ENCODE peak calls at places on chromosomes 1 and 21, in ten cellular contexts. One of them, this sample, is unnamed.

GRCh38 chr1:58779837-58780585 is 3.8 kb downstream of the JUN start:
- DNase-seq in choroid plexus epithelial cell: peak
- DNase-seq in lung microvascular endothelial cell: peak
- DNase-seq in AML-193: no peak
- DNase-seq in ACHN: peak
- DNase-seq in body of pancreas: peak
- DNase-seq in M059J: peak
- DNase-seq in AG04450: no peak
- DNase-seq in A549: no peak
- DNase-seq in hippocampal formation: no peak
- DNase-seq in this sample: peak

GRCh38 chr1:204560590-204560989 is 44.4 kb downstream of the MDM4 start:
- DNase-seq in choroid plexus epithelial cell: peak
- DNase-seq in lung microvascular endothelial cell: peak
- DNase-seq in AML-193: no peak
- DNase-seq in ACHN: peak
- DNase-seq in body of pancreas: no peak
- DNase-seq in M059J: peak
- DNase-seq in AG04450: peak
- DNase-seq in A549: no peak
- DNase-seq in hippocampal formation: no peak
- DNase-seq in this sample: no peak

GRCh38 chr1:162578071-162578705 is 16.7 kb downstream of the UAP1 start:
- DNase-seq in choroid plexus epithelial cell: peak
- DNase-seq in lung microvascular endothelial cell: no peak
- DNase-seq in AML-193: no peak
- DNase-seq in ACHN: no peak
- DNase-seq in body of pancreas: no peak
- DNase-seq in M059J: no peak
- DNase-seq in AG04450: no peak
- DNase-seq in A549: no peak
- DNase-seq in hippocampal formation: no peak
- DNase-seq in this sample: no peak

GRCh38 chr1:69911301-69911801 is 294.0 kb downstream of the LRRC40 start:
- DNase-seq in choroid plexus epithelial cell: peak
- DNase-seq in lung microvascular endothelial cell: peak
- DNase-seq in AML-193: peak
- DNase-seq in ACHN: no peak
- DNase-seq in body of pancreas: no peak
- DNase-seq in M059J: peak
- DNase-seq in AG04450: peak
- DNase-seq in A549: no peak
- DNase-seq in hippocampal formation: no peak
- DNase-seq in this sample: no peak

GRCh38 chr21:21246007-21246406 is 247.8 kb downstream of the NCAM2 start:
- DNase-seq in choroid plexus epithelial cell: no peak
- DNase-seq in lung microvascular endothelial cell: no peak
- DNase-seq in AML-193: no peak
- DNase-seq in ACHN: no peak
- DNase-seq in body of pancreas: no peak
- DNase-seq in M059J: no peak
- DNase-seq in AG04450: no peak
- DNase-seq in A549: no peak
- DNase-seq in hippocampal formation: no peak
- DNase-seq in this sample: no peak

GRCh38 chr1:37793773-37794371 is at the start of gene MANEAL:
- DNase-seq in choroid plexus epithelial cell: peak
- DNase-seq in lung microvascular endothelial cell: peak
- DNase-seq in AML-193: peak
- DNase-seq in ACHN: peak
- DNase-seq in body of pancreas: peak
- DNase-seq in M059J: peak
- DNase-seq in AG04450: no peak
- DNase-seq in A549: peak
- DNase-seq in hippocampal formation: peak
- DNase-seq in this sample: peak

GRCh38 chr1:112826217-112826944 is 111.2 kb upstream of the PPM1J start:
- DNase-seq in choroid plexus epithelial cell: no peak
- DNase-seq in lung microvascular endothelial cell: no peak
- DNase-seq in AML-193: no peak
- DNase-seq in ACHN: no peak
- DNase-seq in body of pancreas: no peak
- DNase-seq in M059J: no peak
- DNase-seq in AG04450: no peak
- DNase-seq in A549: no peak
- DNase-seq in hippocampal formation: no peak
- DNase-seq in this sample: no peak

GRCh38 chr1:240732390-240732789 is 120.4 kb upstream of the GREM2 start:
- DNase-seq in choroid plexus epithelial cell: peak
- DNase-seq in lung microvascular endothelial cell: peak
- DNase-seq in AML-193: peak
- DNase-seq in ACHN: peak
- DNase-seq in body of pancreas: no peak
- DNase-seq in M059J: peak
- DNase-seq in AG04450: peak
- DNase-seq in A549: peak
- DNase-seq in hippocampal formation: no peak
- DNase-seq in this sample: peak

GRCh38 chr1:52552505-52553371 is at the start of gene TUT4:
- DNase-seq in choroid plexus epithelial cell: peak
- DNase-seq in lung microvascular endothelial cell: peak
- DNase-seq in AML-193: no peak
- DNase-seq in ACHN: peak
- DNase-seq in body of pancreas: peak
- DNase-seq in M059J: peak
- DNase-seq in AG04450: peak
- DNase-seq in A549: peak
- DNase-seq in hippocampal formation: peak
- DNase-seq in this sample: peak

GRCh38 chr1:59150537-59151386 is 146.1 kb upstream of the FGGY start:
- DNase-seq in choroid plexus epithelial cell: peak
- DNase-seq in lung microvascular endothelial cell: peak
- DNase-seq in AML-193: no peak
- DNase-seq in ACHN: peak
- DNase-seq in body of pancreas: peak
- DNase-seq in M059J: peak
- DNase-seq in AG04450: peak
- DNase-seq in A549: peak
- DNase-seq in hippocampal formation: no peak
- DNase-seq in this sample: peak

GRCh38 chr1:113593550-113594288 is 165.6 kb downstream of the PHTF1 start:
- DNase-seq in choroid plexus epithelial cell: peak
- DNase-seq in lung microvascular endothelial cell: no peak
- DNase-seq in AML-193: no peak
- DNase-seq in ACHN: no peak
- DNase-seq in body of pancreas: no peak
- DNase-seq in M059J: peak
- DNase-seq in AG04450: no peak
- DNase-seq in A549: no peak
- DNase-seq in hippocampal formation: no peak
- DNase-seq in this sample: no peak

GRCh38 chr1:81574365-81574764 is 226.4 kb upstream of the ADGRL2 start:
- DNase-seq in choroid plexus epithelial cell: no peak
- DNase-seq in lung microvascular endothelial cell: peak
- DNase-seq in AML-193: no peak
- DNase-seq in ACHN: no peak
- DNase-seq in body of pancreas: no peak
- DNase-seq in M059J: no peak
- DNase-seq in AG04450: no peak
- DNase-seq in A549: no peak
- DNase-seq in hippocampal formation: no peak
- DNase-seq in this sample: no peak

GRCh38 chr1:248751635-248752034 is 3.9 kb downstream of the LYPD8 start:
- DNase-seq in choroid plexus epithelial cell: no peak
- DNase-seq in lung microvascular endothelial cell: no peak
- DNase-seq in AML-193: no peak
- DNase-seq in ACHN: no peak
- DNase-seq in body of pancreas: no peak
- DNase-seq in M059J: no peak
- DNase-seq in AG04450: no peak
- DNase-seq in A549: no peak
- DNase-seq in hippocampal formation: no peak
- DNase-seq in this sample: no peak

GRCh38 chr1:119773711-119774241 is 5.1 kb upstream of the HMGCS2 start:
- DNase-seq in choroid plexus epithelial cell: peak
- DNase-seq in lung microvascular endothelial cell: no peak
- DNase-seq in AML-193: no peak
- DNase-seq in ACHN: no peak
- DNase-seq in body of pancreas: no peak
- DNase-seq in M059J: peak
- DNase-seq in AG04450: no peak
- DNase-seq in A549: no peak
- DNase-seq in hippocampal formation: no peak
- DNase-seq in this sample: no peak

GRCh38 chr1:35809156-35810095 is 1.6 kb downstream of the AGO4 start:
- DNase-seq in choroid plexus epithelial cell: no peak
- DNase-seq in lung microvascular endothelial cell: no peak
- DNase-seq in AML-193: no peak
- DNase-seq in ACHN: no peak
- DNase-seq in body of pancreas: no peak
- DNase-seq in M059J: no peak
- DNase-seq in AG04450: no peak
- DNase-seq in A549: no peak
- DNase-seq in hippocampal formation: no peak
- DNase-seq in this sample: no peak

GRCh38 chr1:158638905-158639304 is 33.8 kb downstream of the OR10Z1 start:
- DNase-seq in choroid plexus epithelial cell: no peak
- DNase-seq in lung microvascular endothelial cell: no peak
- DNase-seq in AML-193: no peak
- DNase-seq in ACHN: no peak
- DNase-seq in body of pancreas: no peak
- DNase-seq in M059J: no peak
- DNase-seq in AG04450: no peak
- DNase-seq in A549: no peak
- DNase-seq in hippocampal formation: no peak
- DNase-seq in this sample: no peak

GRCh38 chr1:44714944-44715571 is 15.9 kb downstream of the RNU5D-1 start:
- DNase-seq in choroid plexus epithelial cell: peak
- DNase-seq in lung microvascular endothelial cell: peak
- DNase-seq in AML-193: peak
- DNase-seq in ACHN: peak
- DNase-seq in body of pancreas: peak
- DNase-seq in M059J: peak
- DNase-seq in AG04450: no peak
- DNase-seq in A549: peak
- DNase-seq in hippocampal formation: peak
- DNase-seq in this sample: peak

GRCh38 chr1:35936828-35937227 is 5.9 kb downstream of the AGO3 start:
- DNase-seq in choroid plexus epithelial cell: peak
- DNase-seq in lung microvascular endothelial cell: no peak
- DNase-seq in AML-193: peak
- DNase-seq in ACHN: no peak
- DNase-seq in body of pancreas: no peak
- DNase-seq in M059J: no peak
- DNase-seq in AG04450: no peak
- DNase-seq in A549: no peak
- DNase-seq in hippocampal formation: no peak
- DNase-seq in this sample: no peak

GRCh38 chr1:167940264-167940663 is 3.4 kb upstream of the MPC2 start:
- DNase-seq in choroid plexus epithelial cell: no peak
- DNase-seq in lung microvascular endothelial cell: no peak
- DNase-seq in AML-193: no peak
- DNase-seq in ACHN: no peak
- DNase-seq in body of pancreas: no peak
- DNase-seq in M059J: no peak
- DNase-seq in AG04450: no peak
- DNase-seq in A549: no peak
- DNase-seq in hippocampal formation: no peak
- DNase-seq in this sample: no peak

GRCh38 chr1:7886346-7886745 is 33.5 kb upstream of the UTS2 start:
- DNase-seq in choroid plexus epithelial cell: no peak
- DNase-seq in lung microvascular endothelial cell: peak
- DNase-seq in AML-193: no peak
- DNase-seq in ACHN: no peak
- DNase-seq in body of pancreas: peak
- DNase-seq in M059J: peak
- DNase-seq in AG04450: no peak
- DNase-seq in A549: no peak
- DNase-seq in hippocampal formation: no peak
- DNase-seq in this sample: no peak

GRCh38 chr1:53737648-53738204 is 1.2 kb downstream of the GLIS1 start:
- DNase-seq in choroid plexus epithelial cell: peak
- DNase-seq in lung microvascular endothelial cell: peak
- DNase-seq in AML-193: no peak
- DNase-seq in ACHN: peak
- DNase-seq in body of pancreas: peak
- DNase-seq in M059J: peak
- DNase-seq in AG04450: no peak
- DNase-seq in A549: no peak
- DNase-seq in hippocampal formation: no peak
- DNase-seq in this sample: no peak

GRCh38 chr1:192797845-192798244 is 11.0 kb upstream of the RGS2 start:
- DNase-seq in choroid plexus epithelial cell: no peak
- DNase-seq in lung microvascular endothelial cell: no peak
- DNase-seq in AML-193: no peak
- DNase-seq in ACHN: no peak
- DNase-seq in body of pancreas: no peak
- DNase-seq in M059J: no peak
- DNase-seq in AG04450: no peak
- DNase-seq in A549: no peak
- DNase-seq in hippocampal formation: no peak
- DNase-seq in this sample: no peak

GRCh38 chr1:226763741-226764264 is 24.7 kb upstream of the ITPKB start:
- DNase-seq in choroid plexus epithelial cell: peak
- DNase-seq in lung microvascular endothelial cell: peak
- DNase-seq in AML-193: no peak
- DNase-seq in ACHN: no peak
- DNase-seq in body of pancreas: no peak
- DNase-seq in M059J: peak
- DNase-seq in AG04450: peak
- DNase-seq in A549: peak
- DNase-seq in hippocampal formation: no peak
- DNase-seq in this sample: peak

GRCh38 chr1:227869851-227870305 is 54.4 kb downstream of the PRSS38 start:
- DNase-seq in choroid plexus epithelial cell: no peak
- DNase-seq in lung microvascular endothelial cell: no peak
- DNase-seq in AML-193: no peak
- DNase-seq in ACHN: no peak
- DNase-seq in body of pancreas: no peak
- DNase-seq in M059J: no peak
- DNase-seq in AG04450: no peak
- DNase-seq in A549: no peak
- DNase-seq in hippocampal formation: no peak
- DNase-seq in this sample: no peak

GRCh38 chr1:29236993-29237905 is 927 bp downstream of the PTPRU start:
- DNase-seq in choroid plexus epithelial cell: peak
- DNase-seq in lung microvascular endothelial cell: peak
- DNase-seq in AML-193: no peak
- DNase-seq in ACHN: peak
- DNase-seq in body of pancreas: peak
- DNase-seq in M059J: peak
- DNase-seq in AG04450: no peak
- DNase-seq in A549: no peak
- DNase-seq in hippocampal formation: no peak
- DNase-seq in this sample: peak

GRCh38 chr21:42614811-42615342 is 38.5 kb upstream of the PDE9A start:
- DNase-seq in choroid plexus epithelial cell: no peak
- DNase-seq in lung microvascular endothelial cell: no peak
- DNase-seq in AML-193: no peak
- DNase-seq in ACHN: peak
- DNase-seq in body of pancreas: peak
- DNase-seq in M059J: peak
- DNase-seq in AG04450: no peak
- DNase-seq in A549: peak
- DNase-seq in hippocampal formation: no peak
- DNase-seq in this sample: no peak

GRCh38 chr1:214332950-214333798 is 52.2 kb downstream of the SMYD2 start:
- DNase-seq in choroid plexus epithelial cell: peak
- DNase-seq in lung microvascular endothelial cell: peak
- DNase-seq in AML-193: peak
- DNase-seq in ACHN: peak
- DNase-seq in body of pancreas: peak
- DNase-seq in M059J: peak
- DNase-seq in AG04450: peak
- DNase-seq in A549: peak
- DNase-seq in hippocampal formation: peak
- DNase-seq in this sample: no peak

GRCh38 chr21:16376673-16377072 is 646.9 kb downstream of the USP25 start:
- DNase-seq in choroid plexus epithelial cell: no peak
- DNase-seq in lung microvascular endothelial cell: no peak
- DNase-seq in AML-193: no peak
- DNase-seq in ACHN: no peak
- DNase-seq in body of pancreas: no peak
- DNase-seq in M059J: no peak
- DNase-seq in AG04450: no peak
- DNase-seq in A549: no peak
- DNase-seq in hippocampal formation: no peak
- DNase-seq in this sample: no peak

This sample was measured in dermis microvascular lymphatic vessel endothelial cell.